ENCODE peak calls at places on chromosomes 7 and 10, in seven cellular contexts. One of them, this sample, is unnamed.

GRCh38 chr10:107899075-107899474 is 734.6 kb upstream of the SORCS1 start:
- DNase-seq in cardiac fibroblast: no peak
- DNase-seq in cardiac muscle cell: no peak
- DNase-seq in fibroblast of the aortic adventitia: no peak
- DNase-seq in nephron progenitor cell: no peak
- DNase-seq in body of pancreas: no peak
- DNase-seq in IMR-90: no peak
- DNase-seq in this sample: no peak

GRCh38 chr7:131513245-131514061 is 43.0 kb downstream of the PODXL start:
- DNase-seq in body of pancreas: peak; percentile 94
- DNase-seq in IMR-90: peak; percentile 81
- DNase-seq in fibroblast of the aortic adventitia: peak; percentile 82
- DNase-seq in cardiac muscle cell: peak; percentile 90
- DNase-seq in nephron progenitor cell: peak; percentile 90
- DNase-seq in cardiac fibroblast: peak; percentile 87
- DNase-seq in this sample: no peak

GRCh38 chr10:106078796-106079576 is 1085.5 kb downstream of the SORCS1 start:
- DNase-seq in cardiac fibroblast: peak; percentile 39
- DNase-seq in body of pancreas: no peak
- DNase-seq in IMR-90: no peak
- DNase-seq in nephron progenitor cell: no peak
- DNase-seq in cardiac muscle cell: peak; percentile 9
- DNase-seq in fibroblast of the aortic adventitia: peak; percentile 8
- DNase-seq in this sample: no peak

GRCh38 chr7:4271716-4272015 is 410.4 kb upstream of the FOXK1 start:
- DNase-seq in fibroblast of the aortic adventitia: no peak
- DNase-seq in body of pancreas: no peak
- DNase-seq in nephron progenitor cell: no peak
- DNase-seq in cardiac fibroblast: no peak
- DNase-seq in cardiac muscle cell: no peak
- DNase-seq in IMR-90: no peak
- DNase-seq in this sample: no peak

GRCh38 chr7:50703654-50704053 is 79.0 kb downstream of the GRB10 start:
- DNase-seq in nephron progenitor cell: no peak
- DNase-seq in cardiac fibroblast: no peak
- DNase-seq in cardiac muscle cell: no peak
- DNase-seq in IMR-90: no peak
- DNase-seq in body of pancreas: no peak
- DNase-seq in fibroblast of the aortic adventitia: no peak
- DNase-seq in this sample: no peak

GRCh38 chr7:2903686-2904162 is 59.6 kb upstream of the GNA12 start:
- DNase-seq in cardiac fibroblast: peak; percentile 23
- DNase-seq in IMR-90: no peak
- DNase-seq in body of pancreas: no peak
- DNase-seq in cardiac muscle cell: peak; percentile 56
- DNase-seq in nephron progenitor cell: no peak
- DNase-seq in fibroblast of the aortic adventitia: no peak
- DNase-seq in this sample: no peak

GRCh38 chr7:94160719-94161435 is 156.7 kb upstream of the BET1 start:
- DNase-seq in fibroblast of the aortic adventitia: no peak
- DNase-seq in body of pancreas: no peak
- DNase-seq in cardiac fibroblast: no peak
- DNase-seq in IMR-90: no peak
- DNase-seq in cardiac muscle cell: no peak
- DNase-seq in nephron progenitor cell: no peak
- DNase-seq in this sample: no peak

GRCh38 chr10:89210794-89211425 is 3.8 kb upstream of the CH25H start:
- DNase-seq in body of pancreas: no peak
- DNase-seq in cardiac fibroblast: no peak
- DNase-seq in IMR-90: peak; percentile 46
- DNase-seq in nephron progenitor cell: no peak
- DNase-seq in fibroblast of the aortic adventitia: peak; percentile 31
- DNase-seq in cardiac muscle cell: no peak
- DNase-seq in this sample: no peak

GRCh38 chr7:149727053-149727452 is 46.3 kb downstream of the ZNF467 start:
- DNase-seq in fibroblast of the aortic adventitia: no peak
- DNase-seq in nephron progenitor cell: no peak
- DNase-seq in cardiac muscle cell: no peak
- DNase-seq in body of pancreas: no peak
- DNase-seq in cardiac fibroblast: no peak
- DNase-seq in IMR-90: no peak
- DNase-seq in this sample: no peak

GRCh38 chr7:47078241-47078640 is 503.7 kb downstream of the TNS3 start:
- DNase-seq in cardiac fibroblast: peak; percentile 20
- DNase-seq in nephron progenitor cell: no peak
- DNase-seq in fibroblast of the aortic adventitia: peak; percentile 43
- DNase-seq in IMR-90: peak; percentile 43
- DNase-seq in cardiac muscle cell: no peak
- DNase-seq in body of pancreas: no peak
- DNase-seq in this sample: no peak

GRCh38 chr10:86673216-86673826 is 5.0 kb downstream of the LDB3 start:
- DNase-seq in IMR-90: no peak
- DNase-seq in cardiac muscle cell: no peak
- DNase-seq in nephron progenitor cell: peak; percentile 35
- DNase-seq in fibroblast of the aortic adventitia: no peak
- DNase-seq in body of pancreas: no peak
- DNase-seq in cardiac fibroblast: no peak
- DNase-seq in this sample: no peak

GRCh38 chr10:88409236-88409635 is 173.9 kb downstream of the RNLS start:
- DNase-seq in fibroblast of the aortic adventitia: peak; percentile 36
- DNase-seq in cardiac muscle cell: no peak
- DNase-seq in nephron progenitor cell: no peak
- DNase-seq in body of pancreas: no peak
- DNase-seq in cardiac fibroblast: no peak
- DNase-seq in IMR-90: peak; percentile 41
- DNase-seq in this sample: no peak

GRCh38 chr10:7306147-7306546 is 104.7 kb downstream of the SFMBT2 start:
- DNase-seq in cardiac muscle cell: no peak
- DNase-seq in cardiac fibroblast: no peak
- DNase-seq in nephron progenitor cell: peak; percentile 4
- DNase-seq in fibroblast of the aortic adventitia: no peak
- DNase-seq in body of pancreas: no peak
- DNase-seq in IMR-90: peak; percentile 2
- DNase-seq in this sample: no peak

GRCh38 chr7:2120251-2120660 is 112.5 kb downstream of the MAD1L1 start:
- DNase-seq in nephron progenitor cell: no peak
- DNase-seq in cardiac fibroblast: no peak
- DNase-seq in fibroblast of the aortic adventitia: no peak
- DNase-seq in IMR-90: no peak
- DNase-seq in cardiac muscle cell: peak; percentile 12
- DNase-seq in body of pancreas: no peak
- DNase-seq in this sample: no peak

GRCh38 chr10:132876967-132877366 is 65.4 kb downstream of the CFAP46 start:
- DNase-seq in nephron progenitor cell: no peak
- DNase-seq in fibroblast of the aortic adventitia: no peak
- DNase-seq in cardiac fibroblast: no peak
- DNase-seq in body of pancreas: no peak
- DNase-seq in IMR-90: no peak
- DNase-seq in cardiac muscle cell: no peak
- DNase-seq in this sample: no peak

GRCh38 chr7:92808006-92808405 is 28.4 kb downstream of the CDK6 start:
- DNase-seq in fibroblast of the aortic adventitia: no peak
- DNase-seq in cardiac muscle cell: peak; percentile 39
- DNase-seq in nephron progenitor cell: no peak
- DNase-seq in cardiac fibroblast: peak; percentile 26
- DNase-seq in IMR-90: peak; percentile 47
- DNase-seq in body of pancreas: no peak
- DNase-seq in this sample: no peak

GRCh38 chr7:151755131-151755787 is 121.7 kb downstream of the PRKAG2 start:
- DNase-seq in nephron progenitor cell: no peak
- DNase-seq in fibroblast of the aortic adventitia: peak; percentile 40
- DNase-seq in IMR-90: peak; percentile 82
- DNase-seq in body of pancreas: no peak
- DNase-seq in cardiac muscle cell: peak; percentile 58
- DNase-seq in cardiac fibroblast: peak; percentile 33
- DNase-seq in this sample: no peak

GRCh38 chr10:43284341-43284910 is 17.6 kb upstream of the RASGEF1A start:
- DNase-seq in IMR-90: no peak
- DNase-seq in cardiac muscle cell: no peak
- DNase-seq in body of pancreas: no peak
- DNase-seq in cardiac fibroblast: no peak
- DNase-seq in fibroblast of the aortic adventitia: no peak
- DNase-seq in nephron progenitor cell: peak; percentile 72
- DNase-seq in this sample: no peak

GRCh38 chr7:69803699-69804516 is 205.6 kb downstream of the AUTS2 start:
- DNase-seq in cardiac muscle cell: no peak
- DNase-seq in body of pancreas: no peak
- DNase-seq in nephron progenitor cell: no peak
- DNase-seq in IMR-90: no peak
- DNase-seq in cardiac fibroblast: no peak
- DNase-seq in fibroblast of the aortic adventitia: no peak
- DNase-seq in this sample: no peak

GRCh38 chr10:122567056-122567660 is 6.6 kb downstream of the DMBT1 start:
- DNase-seq in body of pancreas: peak; percentile 31
- DNase-seq in nephron progenitor cell: peak; percentile 37
- DNase-seq in IMR-90: no peak
- DNase-seq in cardiac muscle cell: peak; percentile 32
- DNase-seq in cardiac fibroblast: peak; percentile 26
- DNase-seq in fibroblast of the aortic adventitia: peak; percentile 10
- DNase-seq in this sample: no peak

GRCh38 chr7:71414490-71414889 is 282.5 kb downstream of the GALNT17 start:
- DNase-seq in IMR-90: no peak
- DNase-seq in body of pancreas: peak; percentile 12
- DNase-seq in fibroblast of the aortic adventitia: no peak
- DNase-seq in cardiac muscle cell: no peak
- DNase-seq in cardiac fibroblast: no peak
- DNase-seq in nephron progenitor cell: no peak
- DNase-seq in this sample: no peak

GRCh38 chr7:104267701-104268368 is 60.0 kb upstream of the ORC5 start:
- DNase-seq in body of pancreas: no peak
- DNase-seq in fibroblast of the aortic adventitia: peak; percentile 39
- DNase-seq in cardiac fibroblast: peak; percentile 18
- DNase-seq in IMR-90: peak; percentile 28
- DNase-seq in cardiac muscle cell: peak; percentile 25
- DNase-seq in nephron progenitor cell: no peak
- DNase-seq in this sample: peak; percentile 27
- TF ChIP-seq CTCF in body of pancreas: peak; percentile 18
- TF ChIP-seq CTCF in fibroblast of the aortic adventitia: peak; percentile 64
- TF ChIP-seq CTCF in cardiac fibroblast: peak; percentile 63
- TF ChIP-seq CTCF in IMR-90: peak; percentile 56
- TF ChIP-seq CTCF in cardiac muscle cell: peak; percentile 59
- TF ChIP-seq CTCF in nephron progenitor cell: peak; percentile 42
- TF ChIP-seq CTCF in this sample: peak; percentile 51

GRCh38 chr10:95564291-95564690 is 3.1 kb upstream of the SORBS1 start:
- DNase-seq in IMR-90: no peak
- DNase-seq in body of pancreas: no peak
- DNase-seq in fibroblast of the aortic adventitia: no peak
- DNase-seq in nephron progenitor cell: no peak
- DNase-seq in cardiac fibroblast: no peak
- DNase-seq in cardiac muscle cell: no peak
- DNase-seq in this sample: no peak

GRCh38 chr10:95559466-95559865 is 1.7 kb downstream of the SORBS1 start:
- DNase-seq in cardiac muscle cell: no peak
- DNase-seq in fibroblast of the aortic adventitia: no peak
- DNase-seq in IMR-90: no peak
- DNase-seq in body of pancreas: no peak
- DNase-seq in cardiac fibroblast: no peak
- DNase-seq in nephron progenitor cell: peak; percentile 45
- DNase-seq in this sample: no peak

GRCh38 chr10:95560288-95561199 is 627 bp downstream of the SORBS1 start:
- DNase-seq in body of pancreas: peak; percentile 62
- DNase-seq in nephron progenitor cell: peak; percentile 45
- DNase-seq in IMR-90: peak; percentile 22
- DNase-seq in fibroblast of the aortic adventitia: peak; percentile 37
- DNase-seq in cardiac fibroblast: peak; percentile 53
- DNase-seq in cardiac muscle cell: peak; percentile 59
- DNase-seq in this sample: no peak

GRCh38 chr10:95561200-95562177 is at the start of gene SORBS1:
- DNase-seq in cardiac muscle cell: peak; percentile 98
- DNase-seq in IMR-90: peak; percentile 91
- DNase-seq in nephron progenitor cell: peak; percentile 97
- DNase-seq in fibroblast of the aortic adventitia: peak; percentile 88
- DNase-seq in body of pancreas: peak; percentile 98
- DNase-seq in cardiac fibroblast: peak; percentile 96
- DNase-seq in this sample: peak; percentile 97

DNA sequence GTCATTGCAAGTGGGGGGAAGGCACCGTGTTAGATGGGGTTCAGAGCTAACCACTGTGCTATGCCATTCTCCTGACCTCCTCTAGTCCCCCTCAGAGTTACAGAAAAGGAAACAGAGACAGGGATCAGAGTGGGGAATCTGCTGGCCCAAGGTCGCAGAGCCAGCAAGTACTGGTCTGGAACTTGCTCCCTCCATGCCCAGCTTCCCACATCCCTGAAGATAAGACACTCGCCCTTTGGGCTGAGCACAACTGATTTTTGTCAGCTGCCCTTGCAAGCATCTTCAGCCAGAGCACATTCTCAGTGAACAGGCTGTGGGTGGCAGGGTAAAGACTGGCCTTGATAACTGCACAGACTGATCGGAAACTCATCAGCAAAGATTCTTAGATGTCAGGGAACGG is 1.2 kb upstream of the SORBS1 start:
- DNase-seq in body of pancreas: no peak
- DNase-seq in cardiac muscle cell: no peak
- DNase-seq in cardiac fibroblast: no peak
- DNase-seq in nephron progenitor cell: no peak
- DNase-seq in IMR-90: no peak
- DNase-seq in fibroblast of the aortic adventitia: no peak
- DNase-seq in this sample: no peak
- TF ChIP-seq CTCF in body of pancreas: no peak
- TF ChIP-seq CTCF in cardiac muscle cell: no peak
- TF ChIP-seq CTCF in cardiac fibroblast: no peak
- TF ChIP-seq CTCF in nephron progenitor cell: no peak
- TF ChIP-seq CTCF in IMR-90: no peak
- TF ChIP-seq CTCF in fibroblast of the aortic adventitia: no peak
- TF ChIP-seq CTCF in this sample: no peak

GRCh38 chr7:140304071-140304799 is 94.1 kb downstream of the SLC37A3 start:
- DNase-seq in IMR-90: peak; percentile 16
- DNase-seq in cardiac muscle cell: peak; percentile 60
- DNase-seq in fibroblast of the aortic adventitia: peak; percentile 51
- DNase-seq in cardiac fibroblast: peak; percentile 52
- DNase-seq in nephron progenitor cell: no peak
- DNase-seq in body of pancreas: no peak
- DNase-seq in this sample: no peak
- TF ChIP-seq CTCF in IMR-90: peak; percentile 36
- TF ChIP-seq CTCF in cardiac muscle cell: peak; percentile 43
- TF ChIP-seq CTCF in fibroblast of the aortic adventitia: no peak
- TF ChIP-seq CTCF in cardiac fibroblast: peak; percentile 18
- TF ChIP-seq CTCF in nephron progenitor cell: no peak
- TF ChIP-seq CTCF in body of pancreas: no peak
- TF ChIP-seq CTCF in this sample: no peak

GRCh38 chr7:101386177-101386557 is 23.5 kb downstream of the COL26A1 start:
- DNase-seq in fibroblast of the aortic adventitia: no peak
- DNase-seq in cardiac muscle cell: no peak
- DNase-seq in body of pancreas: no peak
- DNase-seq in nephron progenitor cell: no peak
- DNase-seq in cardiac fibroblast: no peak
- DNase-seq in IMR-90: no peak
- DNase-seq in this sample: no peak

GRCh38 chr7:101381549-101381948 is 18.9 kb downstream of the COL26A1 start:
- DNase-seq in cardiac fibroblast: no peak
- DNase-seq in body of pancreas: no peak
- DNase-seq in fibroblast of the aortic adventitia: no peak
- DNase-seq in cardiac muscle cell: no peak
- DNase-seq in IMR-90: no peak
- DNase-seq in nephron progenitor cell: no peak
- DNase-seq in this sample: no peak

GRCh38 chr7:101386558-101387199 is 24.0 kb downstream of the COL26A1 start:
- DNase-seq in body of pancreas: no peak
- DNase-seq in cardiac muscle cell: no peak
- DNase-seq in fibroblast of the aortic adventitia: no peak
- DNase-seq in nephron progenitor cell: peak; percentile 94
- DNase-seq in cardiac fibroblast: no peak
- DNase-seq in IMR-90: peak; percentile 4
- DNase-seq in this sample: peak; percentile 85

GRCh38 chr7:101379302-101379701 is 16.6 kb downstream of the COL26A1 start:
- DNase-seq in body of pancreas: no peak
- DNase-seq in IMR-90: no peak
- DNase-seq in cardiac fibroblast: no peak
- DNase-seq in fibroblast of the aortic adventitia: no peak
- DNase-seq in nephron progenitor cell: no peak
- DNase-seq in cardiac muscle cell: no peak
- DNase-seq in this sample: no peak

GRCh38 chr7:101382937-101383336 is 20.3 kb downstream of the COL26A1 start:
- DNase-seq in IMR-90: no peak
- DNase-seq in fibroblast of the aortic adventitia: no peak
- DNase-seq in nephron progenitor cell: no peak
- DNase-seq in body of pancreas: no peak
- DNase-seq in cardiac muscle cell: no peak
- DNase-seq in cardiac fibroblast: no peak
- DNase-seq in this sample: no peak
- TF ChIP-seq CTCF in IMR-90: no peak
- TF ChIP-seq CTCF in fibroblast of the aortic adventitia: no peak
- TF ChIP-seq CTCF in nephron progenitor cell: no peak
- TF ChIP-seq CTCF in body of pancreas: no peak
- TF ChIP-seq CTCF in cardiac muscle cell: no peak
- TF ChIP-seq CTCF in cardiac fibroblast: no peak
- TF ChIP-seq CTCF in this sample: no peak

This sample was measured in D721Med.